ENCODE peak calls at places on chromosomes 11 and 22, in six cellular contexts. C is NCI-H774; Z is NCI-H1105 treated with DMSO at 0.1 percent for 48 hours; R is astrocyte of the cerebellum; B is CD8-positive, alpha-beta T cell; E is epithelial cell of esophagus. Y is an unnamed sample.

GRCh38 chr11:44607324-44607962 is 42.0 kb downstream of the CD82 start:
- DNase-seq in E (peak), Z (no peak), C (no peak), B (no peak), R (no peak), Y (no peak)

GRCh38 chr11:59283825-59284772 is 71.4 kb upstream of the MPEG1 start:
- DNase-seq in R (peak), C (peak), Z (peak), E (peak), B (peak), Y (peak)

GRCh38 chr22:17767236-17768065 is 6.8 kb downstream of the BID start:
- DNase-seq in Z (no peak), B (peak), C (no peak), R (no peak), E (no peak), Y (no peak)

GRCh38 chr11:1120532-1121342 is 37.0 kb upstream of the MUC5AC start:
- DNase-seq in R (no peak), E (no peak), B (no peak), Z (no peak), C (no peak), Y (no peak)

GRCh38 chr11:117535201-117535869 is 207.7 kb downstream of the CEP164 start:
- DNase-seq in C (no peak), R (no peak), E (peak), Z (peak), B (no peak), Y (peak)

GRCh38 chr11:75816561-75817239 is 1.7 kb downstream of the UVRAG start:
- DNase-seq in R (no peak), Z (no peak), B (no peak), C (no peak), E (no peak), Y (peak)

GRCh38 chr11:462107-462890 is 12.2 kb downstream of the PTDSS2 start:
- DNase-seq in C (no peak), Z (no peak), R (no peak), B (no peak), E (no peak), Y (no peak)

GRCh38 chr11:22555901-22556300 is 69.7 kb downstream of the FANCF start:
- DNase-seq in R (no peak), E (no peak), C (no peak), B (no peak), Z (no peak), Y (no peak)

GRCh38 chr22:11042116-11042515 is 4485.9 kb upstream of the OR11H1 start:
- DNase-seq in E (no peak), R (no peak), Z (no peak), C (no peak), B (no peak), Y (no peak)

GRCh38 chr11:19506803-19507466 is 205.7 kb upstream of the NAV2 start:
- DNase-seq in C (no peak), R (no peak), Z (peak), B (no peak), E (no peak), Y (no peak)

GRCh38 chr11:58498464-58498863 is 9.4 kb downstream of the OR5B21 start:
- DNase-seq in E (no peak), C (no peak), Z (no peak), B (peak), R (no peak), Y (no peak)

GRCh38 chr22:42142771-42143461 is 12.3 kb upstream of the CYP2D6 start:
- DNase-seq in B (no peak), E (no peak), C (no peak), Z (no peak), R (no peak), Y (no peak)

GRCh38 chr11:92297551-92298237 is 73.1 kb downstream of the FAT3 start:
- DNase-seq in Z (no peak), C (no peak), B (no peak), E (no peak), R (no peak), Y (no peak)

GRCh38 chr11:110199184-110199981 is 97.0 kb downstream of the RDX start:
- DNase-seq in C (no peak), B (no peak), E (peak), Z (no peak), R (no peak), Y (no peak)

GRCh38 chr11:93059074-93059957 is 89.9 kb downstream of the MTNR1B start:
- DNase-seq in Z (peak), C (peak), B (no peak), E (peak), R (peak), Y (no peak)

GRCh38 chr11:117143390-117143789 is 697 bp upstream of the PAFAH1B2 start:
- DNase-seq in R (peak), B (peak), Z (peak), C (peak), E (peak), Y (peak)

GRCh38 chr22:23894710-23895598 is 771 bp downstream of the MIF start:
- DNase-seq in Z (peak), C (peak), B (peak), R (peak), E (peak), Y (peak)

GRCh38 chr11:111707039-111707690 is 59.0 kb downstream of the PPP2R1B start:
- DNase-seq in R (peak), C (no peak), B (no peak), E (peak), Z (no peak), Y (no peak)

GRCh38 chr11:36376315-36376887 is 80.3 kb downstream of the PRR5L start:
- DNase-seq in C (no peak), B (no peak), Z (no peak), R (no peak), E (peak), Y (no peak)

GRCh38 chr11:117457031-117457785 is 129.6 kb downstream of the CEP164 start:
- DNase-seq in R (no peak), C (peak), B (no peak), E (no peak), Z (peak), Y (peak)

GRCh38 chr22:17773606-17774205 is 563 bp downstream of the BID start:
- DNase-seq in B (peak), E (peak), R (no peak), C (peak), Z (peak), Y (peak)

GRCh38 chr22:49953680-49954344 is 6.8 kb upstream of the PIM3 start:
- DNase-seq in B (no peak), C (no peak), R (no peak), Z (no peak), E (no peak), Y (no peak)

GRCh38 chr22:45818130-45819085 is 146.8 kb downstream of the ATXN10 start:
- DNase-seq in C (no peak), E (no peak), R (no peak), Z (no peak), B (no peak), Y (no peak)

GRCh38 chr11:109037856-109038780 is 373.2 kb downstream of the DDX10 start:
- DNase-seq in R (peak), Z (no peak), E (peak), C (no peak), B (no peak), Y (peak)

GRCh38 chr11:60164550-60165075 is 18.3 kb downstream of the MS4A6A start:
- DNase-seq in R (no peak), E (peak), Z (no peak), B (no peak), C (no peak), Y (no peak)

GRCh38 chr22:22342697-22343602 is 98.4 kb downstream of the VPREB1 start:
- DNase-seq in Z (peak), B (peak), R (no peak), E (peak), C (peak), Y (peak)

GRCh38 chr11:128098840-128099239 is 488.5 kb downstream of the ETS1 start:
- DNase-seq in Z (no peak), C (no peak), B (no peak), E (no peak), R (no peak), Y (no peak)

GRCh38 chr11:110990316-110990715 is 255.2 kb upstream of the POU2AF2 start:
- DNase-seq in Z (no peak), B (no peak), R (no peak), E (no peak), C (no peak), Y (no peak)

GRCh38 chr22:41021039-41021654 is 70.0 kb downstream of the RBX1 start:
- DNase-seq in R (no peak), E (no peak), Z (no peak), B (no peak), C (no peak), Y (peak)

Y was measured in NCI-H146.